ENCODE peak calls at places on chromosomes 3 and 15, in ten cellular contexts. Q, J, V, H, W, G, A, E, L and P are unnamed samples.

GRCh38 chr3:187504435-187504834 is 136.2 kb downstream of the RTP4 start:
- DNase-seq in V (no peak), H (no peak), L (no peak), W (no peak), G (no peak), A (no peak), E (no peak), Q (no peak), J (no peak), P (no peak)

GRCh38 chr3:163218336-163218735 is 1721.7 kb downstream of the OTOL1 start:
- DNase-seq in J (no peak), E (no peak), Q (no peak), G (no peak), L (no peak), A (no peak), H (no peak), W (no peak), V (no peak), P (no peak)

GRCh38 chr15:82305621-82306048 is 43.0 kb downstream of the SAXO2 start:
- DNase-seq in H (no peak), A (no peak), E (no peak), L (no peak), W (no peak), G (no peak), V (no peak), J (no peak), Q (no peak), P (no peak)

GRCh38 chr3:197801801-197802504 is 10.9 kb downstream of the LRCH3 start:
- DNase-seq in H (no peak), G (peak; percentile 47), Q (no peak), W (peak; percentile 30), L (no peak), J (no peak), V (peak; percentile 35), A (no peak), E (no peak), P (no peak)

GRCh38 chr3:53718462-53718861 is 127.8 kb downstream of the CHDH start:
- DNase-seq in L (no peak), Q (no peak), W (no peak), G (no peak), V (peak; percentile 42), E (no peak), J (no peak), A (no peak), H (no peak), P (no peak)

GRCh38 chr3:191376742-191377141 is 46.4 kb upstream of the UTS2B start:
- DNase-seq in V (no peak), Q (no peak), J (no peak), G (peak; percentile 82), H (no peak), A (no peak), E (no peak), W (no peak), L (no peak), P (no peak)

GRCh38 chr3:129276385-129276784 is 2.3 kb upstream of the HMCES start:
- DNase-seq in A (no peak), Q (no peak), J (peak; percentile 81), W (no peak), L (no peak), H (no peak), E (no peak), V (no peak), G (no peak), P (no peak)

GRCh38 chr3:14431928-14432834 is 29.8 kb downstream of the SLC6A6 start:
- DNase-seq in W (peak; percentile 93), J (peak; percentile 96), E (peak; percentile 82), Q (peak; percentile 72), A (peak; percentile 96), L (no peak), G (peak; percentile 80), V (no peak), H (no peak), P (peak; percentile 89)

GRCh38 chr3:32105291-32106131 is 909 bp upstream of the GPD1L start:
- DNase-seq in E (no peak), W (no peak), J (no peak), L (no peak), G (no peak), V (no peak), Q (no peak), H (no peak), A (no peak), P (no peak)

GRCh38 chr3:141306922-141307321 is 61.4 kb upstream of the ZBTB38 start:
- DNase-seq in L (no peak), A (no peak), W (peak; percentile 81), V (no peak), Q (no peak), G (no peak), H (no peak), J (no peak), E (no peak), P (no peak)

GRCh38 chr3:48367201-48367600 is 4.8 kb upstream of the FBXW12 start:
- DNase-seq in A (no peak), V (peak; percentile 19), E (peak; percentile 64), L (no peak), H (no peak), J (no peak), W (no peak), Q (no peak), G (peak; percentile 1), P (no peak)

GRCh38 chr3:61331937-61332590 is 80.8 kb upstream of the FHIT start:
- DNase-seq in L (peak; percentile 18), V (peak; percentile 89), W (no peak), G (no peak), J (no peak), E (no peak), A (no peak), H (no peak), Q (no peak), P (no peak)

GRCh38 chr15:101045835-101046691 is 126.9 kb downstream of the LRRK1 start:
- DNase-seq in J (peak; percentile 6), G (no peak), E (peak; percentile 4), V (no peak), L (no peak), Q (no peak), W (no peak), H (peak; percentile 41), A (peak; percentile 19), P (no peak)

GRCh38 chr3:11001020-11001657 is 8.6 kb downstream of the SLC6A1 start:
- DNase-seq in J (no peak), H (no peak), V (peak; percentile 36), E (no peak), L (peak; percentile 36), W (no peak), A (no peak), G (no peak), Q (no peak), P (no peak)

DNA sequence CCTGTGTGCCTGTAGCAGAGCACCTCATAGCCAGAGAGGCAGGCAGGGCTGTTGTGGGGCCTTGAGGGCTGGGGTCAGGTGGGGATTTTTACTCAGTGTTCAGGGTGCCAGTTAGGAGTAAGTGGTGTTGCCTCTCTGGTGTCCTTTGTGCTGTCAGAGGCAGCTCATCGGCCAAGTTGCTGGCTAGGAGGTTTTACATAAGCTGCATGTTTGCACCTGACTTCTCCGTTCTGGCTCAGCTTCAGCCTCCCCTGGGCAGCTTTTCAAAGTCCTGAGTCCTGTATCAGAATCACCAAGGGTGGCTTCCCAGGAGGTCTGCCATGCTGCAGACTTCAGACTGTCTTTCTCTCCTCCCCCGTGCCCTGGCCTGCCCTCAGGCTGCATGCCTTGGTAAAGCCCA is 242.6 kb upstream of the TPM1 start:
- DNase-seq in V (no peak), E (no peak), W (no peak), L (no peak), J (no peak), G (no peak), H (no peak), A (no peak), Q (no peak), P (no peak)
- H3K4me3 ChIP-seq in V (no peak overlapping the region), E (no peak overlapping the region), W (no peak overlapping the region), L (no peak overlapping the region), J (no peak overlapping the region), G (no peak overlapping the region), H (no peak overlapping the region), A (no peak overlapping the region), Q (no peak overlapping the region), P (no peak overlapping the region)

DNA sequence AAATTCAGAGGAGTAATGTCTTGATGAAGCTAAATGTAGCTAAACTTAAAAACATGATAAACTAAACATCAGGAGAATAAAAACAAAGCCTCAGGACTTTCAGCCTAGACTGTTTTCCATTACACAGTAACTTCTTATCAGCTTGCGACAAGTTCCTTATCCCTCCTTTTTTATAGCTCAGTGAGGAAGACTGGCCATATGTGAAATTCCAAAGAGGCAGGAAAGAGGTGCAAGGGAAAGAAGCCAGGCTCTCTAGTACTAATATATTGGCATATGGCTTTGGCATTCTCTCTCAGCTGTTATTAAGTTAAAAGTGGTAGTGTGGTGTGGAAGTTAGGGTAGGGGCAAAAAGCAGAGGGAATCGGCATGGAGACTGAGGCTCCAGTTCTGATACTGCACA is 4.4 kb downstream of the COX17 start:
- DNase-seq in E (no peak), L (no peak), V (no peak), J (no peak), Q (no peak), H (no peak), W (no peak), G (no peak), A (no peak), P (no peak)
- H3K4me3 ChIP-seq in E (no peak overlapping the region), L (no peak overlapping the region), V (no peak overlapping the region), J (no peak overlapping the region), Q (no peak overlapping the region), H (no peak overlapping the region), W (no peak overlapping the region), G (no peak overlapping the region), A (no peak overlapping the region), P (no peak overlapping the region)

GRCh38 chr3:41898631-41899030 is 63.3 kb downstream of the ULK4 start:
- DNase-seq in V (no peak), J (no peak), L (no peak), Q (no peak), W (no peak), E (no peak), A (no peak), H (no peak), G (no peak), P (no peak)

GRCh38 chr3:41900265-41900664 is 61.6 kb downstream of the ULK4 start:
- DNase-seq in Q (no peak), G (peak; percentile 44), H (no peak), V (no peak), A (no peak), J (no peak), W (no peak), E (no peak), L (peak; percentile 43), P (no peak)
- H3K4me3 ChIP-seq in Q (no peak overlapping the region), G (no peak overlapping the region), H (no peak overlapping the region), V (no peak overlapping the region), A (no peak overlapping the region), J (no peak overlapping the region), W (no peak overlapping the region), E (no peak overlapping the region), L (no peak overlapping the region), P (no peak overlapping the region)

DNA sequence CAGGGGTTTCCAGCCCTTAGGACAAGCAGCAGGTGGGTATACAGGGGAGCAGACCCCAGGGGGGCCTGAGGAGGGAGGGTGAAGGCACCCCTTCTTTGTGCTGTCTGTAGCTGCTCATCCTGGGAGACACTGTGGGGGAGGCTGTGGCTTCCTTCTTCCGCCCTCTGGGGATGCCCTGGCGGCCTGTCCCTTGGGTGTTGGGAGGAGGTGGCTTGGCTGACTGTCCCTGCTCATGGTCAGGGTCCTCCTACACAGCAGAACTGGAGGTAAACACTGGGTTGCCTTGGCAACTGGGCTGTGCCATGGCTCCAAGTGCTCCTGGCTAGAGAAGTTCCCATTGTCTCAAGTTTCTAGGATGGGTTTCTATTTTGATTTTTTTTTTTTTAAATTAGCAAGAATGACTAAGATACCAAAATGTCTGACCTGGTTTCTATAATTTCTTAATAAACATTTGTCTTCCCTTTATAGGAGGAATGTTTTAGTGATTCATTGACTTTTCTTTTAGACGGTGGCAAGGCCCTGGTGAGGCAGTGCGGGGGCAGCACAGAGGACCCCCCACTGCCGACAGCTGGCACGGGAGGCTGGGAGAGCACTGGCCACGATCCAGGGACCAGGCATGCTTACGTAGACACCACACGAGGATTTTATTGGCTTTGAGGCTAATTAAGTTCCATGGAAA is 12.4 kb downstream of the KLF13 start:
- DNase-seq in A (peak; percentile 87), G (peak; percentile 90), H (peak; percentile 48), W (no peak), L (no peak), J (peak; percentile 57), V (peak; percentile 52), E (peak; percentile 78), Q (no peak), P (peak; percentile 72)
- H3K4me3 ChIP-seq in A (no peak overlapping the region), G (no peak overlapping the region), H (no peak overlapping the region), W (peak overlapping the region; percentile 3), L (no peak overlapping the region), J (no peak overlapping the region), V (no peak overlapping the region), E (no peak overlapping the region), Q (no peak overlapping the region), P (no peak overlapping the region)